ENCODE peak calls at places on chromosomes 16 and 17, in four cellular contexts. F is memory B cell, T is heart left ventricle, P is ACHN. U is an unnamed sample.

GRCh38 chr16:19008245-19008644 is 24.5 kb downstream of the TMC7 start:
- DNase-seq in T (no peak), P (peak; percentile 25), F (no peak), U (no peak)

GRCh38 chr16:22784690-22785214 is 29.2 kb upstream of the HS3ST2 start:
- DNase-seq in P (no peak), F (no peak), T (no peak), U (no peak)

GRCh38 chr17:3027786-3028532 is 35.4 kb downstream of the OR1D5 start:
- DNase-seq in P (no peak), T (no peak), F (no peak), U (no peak)

GRCh38 chr17:49880291-49881053 is 32.6 kb upstream of the TAC4 start:
- DNase-seq in P (peak; percentile 73), F (peak; percentile 78), T (peak; percentile 90), U (peak; percentile 80)

GRCh38 chr16:4869147-4869790 is 22.0 kb downstream of the UBN1 start:
- DNase-seq in P (no peak), T (no peak), F (no peak), U (peak; percentile 92)

GRCh38 chr17:38761612-38762011 is 9.1 kb downstream of the PSMB3 start:
- DNase-seq in P (peak; percentile 65), T (no peak), F (no peak), U (no peak)

GRCh38 chr16:25045696-25046381 is 30.7 kb upstream of the ARHGAP17 start:
- DNase-seq in T (no peak), P (no peak), F (no peak), U (no peak)

GRCh38 chr17:43125133-43125966 is at the start of gene BRCA1:
- DNase-seq in T (peak; percentile 89), P (peak; percentile 100), F (peak; percentile 85), U (peak; percentile 95)

GRCh38 chr16:79772028-79772427 is 171.5 kb upstream of the MAF start:
- DNase-seq in F (no peak), P (no peak), T (no peak), U (no peak)

GRCh38 chr17:40538019-40538935 is 27.0 kb downstream of the CCR7 start:
- DNase-seq in T (peak; percentile 75), F (no peak), P (no peak), U (peak; percentile 95)

GRCh38 chr16:53672461-53672860 is 31.2 kb downstream of the RPGRIP1L start:
- DNase-seq in P (no peak), T (no peak), F (no peak), U (no peak)

GRCh38 chr16:56999409-57000270 is 10.3 kb downstream of the NLRC5 start:
- DNase-seq in T (peak; percentile 39), P (no peak), F (no peak), U (peak; percentile 27)

GRCh38 chr17:48601184-48601527 is 3.6 kb downstream of the HOXB6 start:
- DNase-seq in F (no peak), T (no peak), P (no peak), U (no peak)

GRCh38 chr17:60442271-60443201 is 20.2 kb downstream of the CHCT1 start:
- DNase-seq in T (no peak), F (no peak), P (peak; percentile 57), U (no peak)

GRCh38 chr17:1087381-1088241 is 90.7 kb downstream of the TIMM22 start:
- DNase-seq in T (peak; percentile 82), F (no peak), P (no peak), U (peak; percentile 84)